ENCODE peak calls at places on chromosomes 2 and 18, in four cellular contexts. H is GM12878, M is K562, Z is HepG2. E is an unnamed sample.

GRCh38 chr2:23418490-23418911 is 33.5 kb downstream of the KLHL29 start:
- DNase-seq in H (no peak), M (no peak), Z (no peak), E (no peak)

GRCh38 chr18:48166971-48167370 is 236.5 kb upstream of the SMAD2 start:
- DNase-seq in H (no peak), M (no peak), Z (no peak), E (no peak)

GRCh38 chr2:17373041-17373440 is 145.2 kb downstream of the RAD51AP2 start:
- DNase-seq in H (no peak), M (no peak), Z (no peak), E (no peak)

GRCh38 chr18:54284967-54285785 is 15.9 kb downstream of the POLI start:
- DNase-seq in H (peak; percentile 97), M (peak; percentile 6), Z (no peak), E (no peak)

GRCh38 chr2:162197095-162197825 is 45.2 kb upstream of the GCG start:
- DNase-seq in H (no peak), M (no peak), Z (no peak), E (no peak)

GRCh38 chr18:39841133-39842041 is 2113.6 kb upstream of the PIK3C3 start:
- DNase-seq in H (no peak), M (no peak), Z (peak; percentile 60), E (peak; percentile 73)

GRCh38 chr2:224101820-224102630 is 62.9 kb upstream of the SERPINE2 start:
- DNase-seq in H (no peak), M (no peak), Z (no peak), E (no peak)

GRCh38 chr18:43662657-43663056 is 385.4 kb upstream of the SYT4 start:
- DNase-seq in H (no peak), M (no peak), Z (no peak), E (no peak)

GRCh38 chr2:18559531-18559930 is 922 bp downstream of the RDH14 start:
- DNase-seq in H (no peak), M (no peak), Z (peak; percentile 5), E (no peak)

GRCh38 chr2:188524519-188525113 is 232.9 kb downstream of the GULP1 start:
- DNase-seq in H (no peak), M (peak; percentile 13), Z (peak; percentile 53), E (no peak)

GRCh38 chr2:70247364-70248144 is 874 bp downstream of the TIA1 start:
- DNase-seq in H (no peak), M (no peak), Z (no peak), E (no peak)

GRCh38 chr2:178871536-178871935 is 64.3 kb upstream of the TTN start:
- DNase-seq in H (no peak), M (no peak), Z (no peak), E (no peak)

GRCh38 chr2:139478191-139478914 is 698.2 kb upstream of the NXPH2 start:
- DNase-seq in H (no peak), M (no peak), Z (no peak), E (no peak)

GRCh38 chr2:57549642-57550102 is 496.9 kb upstream of the VRK2 start:
- DNase-seq in H (peak; percentile 20), M (no peak), Z (no peak), E (no peak)

GRCh38 chr18:26650310-26651285 is 102.2 kb upstream of the KCTD1 start:
- DNase-seq in H (no peak), M (no peak), Z (no peak), E (no peak)
- TF ChIP-seq CREB1 in H (no peak), M (no peak), Z (no peak), E (no peak)

DNA sequence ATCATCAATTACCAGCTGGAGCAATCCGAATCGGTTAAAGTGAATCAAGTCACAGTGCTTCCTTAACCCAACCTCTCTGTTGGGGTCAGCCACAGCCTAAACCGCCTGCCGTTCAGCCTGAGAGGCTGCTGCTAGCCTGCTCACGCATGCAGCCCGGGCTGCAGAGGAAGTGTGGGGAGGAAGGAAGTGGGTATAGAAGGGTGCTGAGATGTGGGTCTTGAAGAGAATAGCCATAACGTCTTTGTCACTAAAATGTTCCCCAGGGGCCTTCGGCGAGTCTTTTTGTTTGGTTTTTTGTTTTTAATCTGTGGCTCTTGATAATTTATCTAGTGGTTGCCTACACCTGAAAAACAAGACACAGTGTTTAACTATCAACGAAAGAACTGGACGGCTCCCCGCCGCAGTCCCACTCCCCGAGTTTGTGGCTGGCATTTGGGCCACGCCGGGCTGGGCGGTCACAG is 496 bp upstream of the ITGA4 start:
- DNase-seq in H (peak; percentile 53), M (no peak), Z (no peak), E (no peak)
- TF ChIP-seq POLR2A in H (peak; percentile 2), M (no peak), Z (no peak), E (no peak)

GRCh38 chr18:13613591-13614317 is 112.6 kb downstream of the FAM210A start:
- DNase-seq in H (no peak), M (no peak), Z (no peak), E (no peak)

GRCh38 chr18:13612111-13612997 is 114.0 kb downstream of the FAM210A start:
- DNase-seq in H (peak; percentile 94), M (no peak), Z (no peak), E (no peak)

GRCh38 chr18:13614318-13614643 is 112.1 kb downstream of the FAM210A start:
- DNase-seq in H (no peak), M (no peak), Z (no peak), E (no peak)

GRCh38 chr18:13611616-13612110 is 114.7 kb downstream of the FAM210A start:
- DNase-seq in H (no peak), M (no peak), Z (no peak), E (no peak)

GRCh38 chr18:13613099-13613498 is 113.3 kb downstream of the FAM210A start:
- DNase-seq in H (no peak), M (no peak), Z (no peak), E (no peak)
- TF ChIP-seq POLR2AphosphoS5 in H (no peak), M (no peak), Z (no peak), E (no peak)

DNA sequence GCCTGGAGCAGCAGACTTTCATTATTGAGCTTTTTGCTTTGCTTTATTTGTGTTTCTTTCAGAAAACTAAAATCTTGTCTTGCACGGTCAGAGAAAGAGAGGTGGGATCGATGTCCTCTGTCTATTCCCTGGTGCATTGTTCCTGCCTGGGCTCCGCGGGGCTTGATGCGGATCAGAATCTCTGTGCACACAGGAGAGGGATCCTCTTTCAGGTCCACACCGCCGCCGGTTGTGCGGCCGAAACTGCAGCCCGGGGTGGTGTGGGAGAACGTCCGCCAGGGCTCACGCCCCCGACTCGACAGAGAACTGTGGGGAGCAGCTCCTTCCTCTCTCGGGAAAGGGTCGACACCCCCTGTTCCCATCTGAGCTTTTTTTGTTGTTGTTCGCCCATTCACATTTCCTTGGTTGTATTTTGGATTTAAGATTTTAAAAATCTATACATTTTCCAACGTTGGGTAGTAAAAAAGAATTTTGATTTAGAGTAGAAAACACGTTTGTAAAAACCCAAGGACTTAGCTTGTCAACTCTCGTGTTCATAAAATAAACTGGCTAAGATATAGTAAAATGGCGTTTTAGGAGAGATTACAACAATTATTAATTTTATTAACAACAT is 23.6 kb upstream of the ZNF516 start:
- DNase-seq in H (no peak), M (no peak), Z (no peak), E (peak; percentile 68)
- TF ChIP-seq CREB1 in H (no peak), M (no peak), Z (no peak), E (no peak)

GRCh38 chr2:113173563-113174368 is at the start of gene PSD4:
- DNase-seq in H (peak; percentile 67), M (peak; percentile 91), Z (no peak), E (no peak)
- TF ChIP-seq POLR2A in H (peak; percentile 96), M (peak; percentile 88), Z (peak; percentile 30), E (no peak)

GRCh38 chr2:11715987-11716652 is 30.3 kb upstream of the LPIN1 start:
- DNase-seq in H (no peak), M (no peak), Z (no peak), E (no peak)

GRCh38 chr2:11713815-11714214 is 32.6 kb upstream of the LPIN1 start:
- DNase-seq in H (no peak), M (no peak), Z (no peak), E (no peak)

GRCh38 chr2:11717623-11718022 is 28.8 kb upstream of the LPIN1 start:
- DNase-seq in H (no peak), M (no peak), Z (no peak), E (no peak)

GRCh38 chr2:11719230-11719977 is 27.0 kb upstream of the LPIN1 start:
- DNase-seq in H (no peak), M (peak; percentile 41), Z (no peak), E (no peak)

GRCh38 chr2:11716689-11717321 is 29.6 kb upstream of the LPIN1 start:
- DNase-seq in H (no peak), M (no peak), Z (peak; percentile 45), E (no peak)
- TF ChIP-seq POLR2AphosphoS5 in H (no peak), M (no peak), Z (no peak), E (no peak)

DNA sequence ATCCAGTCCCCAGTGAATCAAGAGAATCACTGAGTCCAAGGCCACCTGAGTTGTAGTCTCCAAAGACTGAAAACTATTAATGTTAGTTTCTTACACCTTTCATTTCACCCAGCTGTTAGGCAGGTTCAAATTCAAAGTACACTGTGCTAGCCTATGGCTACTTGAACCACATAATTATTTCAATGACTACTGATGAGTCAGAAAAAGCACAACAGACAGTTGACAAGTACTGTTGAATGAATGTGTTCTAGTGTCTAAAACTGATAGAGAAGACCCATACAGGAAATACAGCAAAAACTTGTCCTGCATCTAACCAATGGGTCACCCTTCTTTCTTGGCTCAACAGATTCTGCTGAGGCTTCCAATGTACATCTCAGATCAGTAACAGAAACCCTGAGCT is 160.9 kb downstream of the MYO5B start:
- DNase-seq in H (no peak), M (no peak), Z (no peak), E (no peak)
- TF ChIP-seq CREB1 in H (no peak), M (no peak), Z (no peak), E (no peak)

GRCh38 chr2:237671466-237672173 is 44.2 kb downstream of the LRRFIP1 start:
- DNase-seq in H (no peak), M (no peak), Z (no peak), E (no peak)

GRCh38 chr2:237668440-237668839 is 41.1 kb downstream of the LRRFIP1 start:
- DNase-seq in H (no peak), M (no peak), Z (no peak), E (no peak)

GRCh38 chr2:237669129-237669627 is 41.8 kb downstream of the LRRFIP1 start:
- DNase-seq in H (no peak), M (no peak), Z (no peak), E (no peak)

GRCh38 chr2:237670641-237671040 is 43.3 kb downstream of the LRRFIP1 start:
- DNase-seq in H (no peak), M (no peak), Z (no peak), E (no peak)

GRCh38 chr2:237669628-237670351 is 42.4 kb downstream of the LRRFIP1 start:
- DNase-seq in H (peak; percentile 68), M (no peak), Z (peak; percentile 85), E (no peak)
- TF ChIP-seq POLR2A in H (no peak), M (no peak), Z (no peak), E (no peak)

GRCh38 chr18:7116001-7116831 is 1.4 kb downstream of the LAMA1 start:
- DNase-seq in H (no peak), M (no peak), Z (no peak), E (peak; percentile 23)

GRCh38 chr18:7122376-7122775 is 4.8 kb upstream of the LAMA1 start:
- DNase-seq in H (no peak), M (no peak), Z (no peak), E (no peak)

GRCh38 chr18:7116832-7117389 is 686 bp downstream of the LAMA1 start:
- DNase-seq in H (no peak), M (no peak), Z (no peak), E (no peak)

GRCh38 chr18:7117390-7118355 is at the start of gene LAMA1:
- DNase-seq in H (no peak), M (no peak), Z (no peak), E (peak; percentile 31)
- TF ChIP-seq POLR2AphosphoS5 in H (no peak), M (no peak), Z (no peak), E (peak; percentile 54)